ENCODE peak calls at places on chromosomes 16 and 17, in nine cellular contexts. R, M, S, L, X, T, C, N and Z are unnamed samples.

GRCh38 chr17:64484380-64484779 is 12.5 kb downstream of the POLG2 start:
- DNase-seq in R (no peak), M (no peak), S (no peak), L (no peak), X (no peak), T (no peak), C (no peak), N (no peak), Z (no peak)

GRCh38 chr16:88817785-88818609 is 6.3 kb upstream of the APRT start:
- DNase-seq in R (no peak), M (no peak), S (no peak), L (no peak), X (no peak), T (no peak), C (no peak), N (no peak), Z (no peak)

GRCh38 chr16:22007159-22007508 is 777 bp upstream of the MOSMO start:
- DNase-seq in R (peak; percentile 9), M (no peak), S (no peak), L (no peak), X (no peak), T (no peak), C (no peak), N (no peak), Z (no peak)

GRCh38 chr17:39863918-39864746 is at the start of gene IKZF3:
- DNase-seq in R (peak; percentile 82), M (no peak), S (peak; percentile 86), L (no peak), X (peak; percentile 68), T (no peak), C (peak; percentile 93), N (peak; percentile 64), Z (no peak)

GRCh38 chr16:75260856-75261589 is 9.6 kb upstream of the BCAR1 start:
- DNase-seq in R (no peak), M (no peak), S (no peak), L (no peak), X (no peak), T (no peak), C (no peak), N (no peak), Z (no peak)

GRCh38 chr17:71430281-71430680 is 690.5 kb upstream of the SOX9 start:
- DNase-seq in R (no peak), M (no peak), S (no peak), L (no peak), X (no peak), T (no peak), C (no peak), N (no peak), Z (no peak)

GRCh38 chr16:49050607-49051006 is 231.0 kb downstream of the CBLN1 start:
- DNase-seq in R (no peak), M (no peak), S (no peak), L (no peak), X (no peak), T (no peak), C (no peak), N (peak; percentile 15), Z (no peak)

GRCh38 chr16:79089735-79090284 is 510.7 kb downstream of the MAF start:
- DNase-seq in R (peak; percentile 10), M (no peak), S (no peak), L (no peak), X (no peak), T (no peak), C (no peak), N (peak; percentile 36), Z (no peak)

GRCh38 chr17:652310-652709 is 62.3 kb downstream of the VPS53 start:
- DNase-seq in R (no peak), M (no peak), S (no peak), L (peak; percentile 76), X (no peak), T (peak; percentile 76), C (no peak), N (peak; percentile 85), Z (no peak)

GRCh38 chr17:48636177-48637018 is 10.2 kb upstream of the HOXB9 start:
- DNase-seq in R (peak; percentile 80), M (no peak), S (peak; percentile 93), L (no peak), X (peak; percentile 50), T (peak; percentile 78), C (peak; percentile 97), N (peak; percentile 91), Z (no peak)

GRCh38 chr17:18860161-18860972 is 2.4 kb downstream of the PRPSAP2 start:
- DNase-seq in R (no peak), M (no peak), S (no peak), L (peak; percentile 31), X (no peak), T (no peak), C (no peak), N (no peak), Z (no peak)

GRCh38 chr17:17235212-17236174 is 1.5 kb downstream of the FLCN start:
- DNase-seq in R (no peak), M (no peak), S (peak; percentile 13), L (no peak), X (peak; percentile 48), T (peak; percentile 35), C (no peak), N (peak; percentile 48), Z (peak; percentile 32)

GRCh38 chr16:31664683-31665482 is 137.2 kb downstream of the AHSP start:
- DNase-seq in R (no peak), M (no peak), S (no peak), L (no peak), X (peak; percentile 90), T (peak; percentile 5), C (no peak), N (no peak), Z (peak; percentile 15)

GRCh38 chr16:2514333-2515179 is 804 bp downstream of the ATP6V0C start:
- DNase-seq in R (peak; percentile 38), M (no peak), S (no peak), L (no peak), X (no peak), T (no peak), C (peak; percentile 48), N (no peak), Z (no peak)

GRCh38 chr16:70681382-70682238 is 4.2 kb downstream of the MTSS2 start:
- DNase-seq in R (no peak), M (no peak), S (no peak), L (no peak), X (no peak), T (no peak), C (no peak), N (no peak), Z (no peak)

GRCh38 chr16:57304169-57305061 is 19.9 kb upstream of the PLLP start:
- DNase-seq in R (no peak), M (peak; percentile 21), S (peak; percentile 19), L (peak; percentile 94), X (peak; percentile 40), T (peak; percentile 71), C (no peak), N (peak; percentile 41), Z (peak; percentile 96)

GRCh38 chr16:67034478-67034877 is 5.5 kb downstream of the CBFB start:
- DNase-seq in R (no peak), M (no peak), S (no peak), L (no peak), X (no peak), T (peak; percentile 49), C (no peak), N (no peak), Z (no peak)

GRCh38 chr17:77796201-77796860 is 162.2 kb upstream of the TNRC6C start:
- DNase-seq in R (no peak), M (no peak), S (no peak), L (peak; percentile 89), X (no peak), T (peak; percentile 35), C (no peak), N (no peak), Z (no peak)

DNA sequence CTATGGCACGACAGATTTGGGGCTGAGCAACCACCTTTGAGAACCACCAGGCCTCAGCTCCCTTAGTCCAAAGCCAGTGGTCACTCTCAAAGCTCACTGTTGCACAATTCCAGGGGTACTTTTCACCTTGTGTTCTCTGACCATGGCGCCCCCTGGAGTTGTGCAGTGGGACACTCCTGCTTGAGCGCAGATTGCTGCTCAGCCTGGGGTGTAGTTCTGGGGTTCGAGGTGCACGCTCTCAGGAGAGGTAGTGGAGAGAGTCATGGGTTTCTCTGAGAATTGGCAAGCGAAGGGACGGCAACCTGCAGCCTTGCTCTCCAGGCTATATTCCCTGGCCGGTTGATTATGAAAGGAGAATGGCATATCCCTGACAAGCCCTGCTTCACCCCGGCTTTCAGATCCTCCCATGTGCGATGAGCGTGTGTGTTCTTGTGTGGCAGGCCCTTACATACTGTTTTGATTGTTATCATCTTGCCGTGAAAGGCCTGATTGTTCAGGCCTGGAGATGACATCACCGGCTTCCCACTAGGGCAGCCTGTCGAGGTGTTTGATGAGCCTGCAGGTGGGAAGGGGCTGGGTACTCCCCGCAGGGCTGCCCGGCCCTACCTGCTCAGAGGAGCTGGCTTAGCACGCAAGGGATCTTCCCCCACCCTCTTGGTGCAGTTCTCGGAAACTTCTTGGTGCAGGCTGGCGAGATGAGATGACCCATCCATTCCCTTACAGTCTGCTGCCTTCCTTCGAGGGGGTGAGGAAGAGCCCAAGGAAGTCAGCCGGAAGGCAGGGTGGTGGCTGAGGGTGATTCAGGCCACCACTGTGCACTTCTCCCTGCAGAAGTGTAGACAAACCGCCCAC is 431.2 kb downstream of the SLC39A11 start:
- DNase-seq in R (no peak), M (no peak), S (no peak), L (no peak), X (peak; percentile 100), T (no peak), C (no peak), N (peak; percentile 47), Z (no peak)
- H3K4me3 ChIP-seq in R (no peak overlapping the region), M (no peak overlapping the region), S (no peak overlapping the region), L (no peak overlapping the region), X (no peak overlapping the region), T (no peak overlapping the region), C (no peak overlapping the region), N (no peak overlapping the region), Z (no peak overlapping the region)

GRCh38 chr17:75819116-75819515 is 25.1 kb downstream of the UNC13D start:
- DNase-seq in R (no peak), M (no peak), S (no peak), L (peak; percentile 58), X (no peak), T (no peak), C (no peak), N (no peak), Z (no peak)
- TF ChIP-seq CTCF in R (no peak), M (no peak), S (no peak), L (no peak), X (no peak), T (no peak), C (no peak), N (no peak), Z (no peak)

GRCh38 chr16:280552-280951 is at the start of gene ARHGDIG:
- DNase-seq in R (no peak), M (no peak), S (peak; percentile 57), L (no peak), X (no peak), T (no peak), C (peak; percentile 71), N (no peak), Z (no peak)
- H3K4me3 ChIP-seq in R (no peak within 1 kb of the TSS), M (peak within 1 kb of the TSS; percentile 16), S (peak within 1 kb of the TSS; percentile 51), L (peak within 1 kb of the TSS; percentile 71), X (no peak within 1 kb of the TSS), T (no peak within 1 kb of the TSS), C (peak within 1 kb of the TSS; percentile 72), N (no peak within 1 kb of the TSS), Z (no peak within 1 kb of the TSS)

DNA sequence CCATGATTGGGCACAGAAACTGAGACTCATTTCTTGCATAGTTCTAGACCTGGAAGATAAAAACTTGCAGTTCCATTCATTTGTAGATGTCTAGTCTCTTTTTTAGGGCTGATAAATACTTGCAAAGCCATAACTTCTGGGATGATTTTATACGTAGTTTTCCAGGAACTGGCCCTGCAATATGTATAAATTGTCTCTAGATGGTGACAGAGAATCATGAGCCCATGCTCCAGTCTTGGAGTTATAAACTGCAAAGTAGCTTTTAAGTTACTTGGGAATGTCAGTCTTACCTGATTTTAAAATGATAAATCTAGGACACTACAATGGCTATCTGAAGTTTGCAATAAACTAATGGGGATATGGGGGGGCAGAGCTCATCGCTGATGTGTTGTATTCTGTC is 3.0 kb upstream of the ADAMTS18 start:
- DNase-seq in R (no peak), M (no peak), S (peak; percentile 25), L (no peak), X (no peak), T (peak; percentile 23), C (peak; percentile 48), N (no peak), Z (no peak)
- TF ChIP-seq CTCF in R (peak; percentile 38), M (no peak), S (peak; percentile 28), L (no peak), X (no peak), T (peak; percentile 61), C (peak; percentile 66), N (peak; percentile 27), Z (peak; percentile 70)